ENCODE peak calls at places on chromosome 15, in five cellular contexts. Z, Y, K, L and I are unnamed samples.

GRCh38 chr15:36798366-36798765 is 218.9 kb downstream of the CDIN1 start:
- DNase-seq in Z (no peak), Y (peak; percentile 89), K (no peak), L (no peak), I (no peak)

GRCh38 chr15:72999586-72999985 is 52.7 kb upstream of the NEO1 start:
- DNase-seq in Z (no peak), Y (no peak), K (no peak), L (no peak), I (no peak)

GRCh38 chr15:55221090-55222011 is 24.6 kb upstream of the RSL24D1 start:
- DNase-seq in Z (peak; percentile 55), Y (peak; percentile 89), K (no peak), L (no peak), I (no peak)

GRCh38 chr15:86444527-86444926 is 364.9 kb downstream of the AGBL1 start:
- DNase-seq in Z (no peak), Y (no peak), K (no peak), L (no peak), I (peak; percentile 77)

GRCh38 chr15:39283531-39283930 is 297.3 kb upstream of the THBS1 start:
- DNase-seq in Z (no peak), Y (peak; percentile 40), K (no peak), L (no peak), I (no peak)

GRCh38 chr15:48748535-48748934 is 62.3 kb downstream of the CEP152 start:
- DNase-seq in Z (no peak), Y (peak; percentile 37), K (no peak), L (no peak), I (no peak)

GRCh38 chr15:71276355-71276665 is 161.0 kb downstream of the THSD4 start:
- DNase-seq in Z (no peak), Y (no peak), K (no peak), L (no peak), I (no peak)

GRCh38 chr15:31158858-31159569 is 57.5 kb upstream of the TRPM1 start:
- DNase-seq in Z (no peak), Y (no peak), K (no peak), L (no peak), I (no peak)

GRCh38 chr15:67930720-67931119 is 90.9 kb upstream of the RNU6-1 start:
- DNase-seq in Z (no peak), Y (no peak), K (no peak), L (no peak), I (no peak)

GRCh38 chr15:73700041-73700842 is 16.1 kb downstream of the CD276 start:
- DNase-seq in Z (peak; percentile 77), Y (peak; percentile 75), K (no peak), L (peak; percentile 63), I (peak; percentile 65)

GRCh38 chr15:89502867-89503595 is 6.6 kb upstream of the RHCG start:
- DNase-seq in Z (no peak), Y (no peak), K (no peak), L (no peak), I (no peak)

GRCh38 chr15:31483924-31484368 is 157.3 kb downstream of the KLF13 start:
- DNase-seq in Z (no peak), Y (no peak), K (no peak), L (peak; percentile 20), I (peak; percentile 38)

GRCh38 chr15:40103864-40104271 is 4.8 kb downstream of the BMF start:
- DNase-seq in Z (no peak), Y (no peak), K (no peak), L (no peak), I (no peak)

GRCh38 chr15:32872606-32873291 is 154.9 kb downstream of the GREM1 start:
- DNase-seq in Z (no peak), Y (no peak), K (no peak), L (no peak), I (no peak)

GRCh38 chr15:60101416-60101815 is 97.3 kb downstream of the FOXB1 start:
- DNase-seq in Z (no peak), Y (no peak), K (no peak), L (no peak), I (no peak)